ENCODE peak calls at places on chromosomes 12 and 14, in nine cellular contexts. K, S, L, E, Q, T, A, Y and M are unnamed samples.
A peak's percentile ranks its signal among the peaks of the same experiment; 100 is the strongest.

GRCh38 chr12:60101715-60102114 is 505.9 kb downstream of the SLC16A7 start:
- DNase-seq in K (peak; percentile 77), S (no peak), L (no peak), E (no peak), Q (no peak), T (no peak), A (no peak), Y (peak; percentile 6), M (peak; percentile 50)

GRCh38 chr12:116406529-116406928 is 129.0 kb upstream of the MED13L start:
- DNase-seq in K (peak; percentile 96), S (peak; percentile 84), L (peak; percentile 92), E (peak; percentile 85), Q (peak; percentile 88), T (no peak), A (no peak), Y (peak; percentile 91), M (peak; percentile 81)

GRCh38 chr12:21942377-21942703 is 1.1 kb upstream of the ABCC9 start:
- DNase-seq in K (no peak), S (no peak), L (no peak), E (no peak), Q (no peak), T (no peak), A (no peak), Y (no peak), M (no peak)

GRCh38 chr12:53057816-53058500 is 8.1 kb downstream of the TNS2 start:
- DNase-seq in K (peak; percentile 8), S (no peak), L (no peak), E (no peak), Q (no peak), T (no peak), A (no peak), Y (no peak), M (no peak)

GRCh38 chr12:110780448-110780847 is 37.8 kb upstream of the PPP1CC start:
- DNase-seq in K (no peak), S (no peak), L (no peak), E (no peak), Q (no peak), T (no peak), A (peak; percentile 42), Y (no peak), M (no peak)

GRCh38 chr12:66269757-66270383 is 32.4 kb upstream of the HELB start:
- DNase-seq in K (peak; percentile 65), S (no peak), L (no peak), E (no peak), Q (peak; percentile 68), T (no peak), A (no peak), Y (peak; percentile 70), M (peak; percentile 77)

GRCh38 chr12:77578471-77579262 is 252.0 kb upstream of the NAV3 start:
- DNase-seq in K (peak; percentile 23), S (no peak), L (no peak), E (no peak), Q (peak; percentile 27), T (no peak), A (no peak), Y (no peak), M (peak; percentile 1)

GRCh38 chr12:78864483-78865296 is at the start of gene SYT1:
- DNase-seq in K (peak; percentile 92), S (no peak), L (peak; percentile 14), E (peak; percentile 57), Q (peak; percentile 89), T (peak; percentile 96), A (no peak), Y (peak; percentile 86), M (peak; percentile 92)

GRCh38 chr12:57837779-57838562 is 8.6 kb downstream of the CTDSP2 start:
- DNase-seq in K (peak; percentile 93), S (peak; percentile 58), L (peak; percentile 43), E (no peak), Q (peak; percentile 77), T (no peak), A (peak; percentile 56), Y (peak; percentile 79), M (peak; percentile 72)

GRCh38 chr12:57160021-57160420 is 12.6 kb upstream of the LRP1-AS start:
- DNase-seq in K (no peak), S (no peak), L (no peak), E (no peak), Q (no peak), T (no peak), A (no peak), Y (no peak), M (no peak)

GRCh38 chr12:108619369-108620160 is 14.1 kb downstream of the SELPLG start:
- DNase-seq in K (no peak), S (no peak), L (no peak), E (no peak), Q (no peak), T (no peak), A (no peak), Y (no peak), M (no peak)

GRCh38 chr12:108616359-108616758 is 17.3 kb downstream of the SELPLG start:
- DNase-seq in K (no peak), S (no peak), L (no peak), E (no peak), Q (no peak), T (no peak), A (no peak), Y (no peak), M (no peak)

GRCh38 chr12:108616941-108617858 is 16.5 kb downstream of the SELPLG start:
- DNase-seq in K (no peak), S (no peak), L (peak; percentile 49), E (no peak), Q (no peak), T (no peak), A (peak; percentile 89), Y (no peak), M (peak; percentile 43)

GRCh38 chr12:108620236-108620879 is 13.3 kb downstream of the SELPLG start:
- DNase-seq in K (peak; percentile 84), S (no peak), L (no peak), E (no peak), Q (peak; percentile 96), T (no peak), A (no peak), Y (peak; percentile 92), M (peak; percentile 91)

DNA sequence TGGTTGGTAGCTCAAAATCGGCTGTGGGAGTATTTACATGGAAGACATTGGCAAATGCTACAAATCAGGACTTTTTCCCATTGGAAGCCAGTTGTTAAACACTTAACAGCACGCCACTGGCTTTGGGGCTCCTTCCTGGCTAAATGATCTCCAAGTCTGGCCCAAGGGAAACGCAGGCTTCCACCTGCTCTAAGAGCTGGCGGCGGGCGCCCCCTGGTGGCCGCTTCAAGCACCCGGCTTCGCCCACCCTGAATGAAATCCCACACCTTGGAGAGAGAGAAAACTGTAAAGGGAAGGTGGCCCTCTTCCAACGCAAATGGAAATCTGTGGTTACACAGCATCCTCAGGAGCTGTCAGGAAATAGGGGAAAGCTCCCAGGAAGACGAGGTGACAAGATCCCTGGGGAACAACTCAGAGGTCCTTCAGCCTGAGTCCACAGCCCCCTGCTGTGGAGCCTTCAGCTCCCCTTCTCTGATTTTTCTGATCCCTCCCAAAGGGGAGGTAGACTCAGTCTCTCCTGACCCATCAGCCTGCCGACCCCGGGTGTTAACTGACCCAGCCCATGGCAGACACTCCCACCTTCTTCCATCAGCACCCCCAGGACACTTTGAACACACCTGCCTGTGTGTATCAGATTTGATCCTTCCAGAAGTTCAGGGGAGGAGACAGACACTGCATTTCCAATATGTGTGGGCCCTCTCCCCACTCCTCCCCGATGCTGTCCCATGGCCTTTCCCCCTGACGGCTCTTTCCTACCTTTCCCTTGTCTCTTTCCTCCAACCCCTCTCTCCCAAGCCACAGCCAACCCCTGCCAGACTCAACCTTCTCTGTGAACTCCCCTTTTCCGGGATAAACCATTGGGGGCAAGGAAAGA is 15.4 kb downstream of the SELPLG start:
- DNase-seq in K (peak; percentile 94), S (peak; percentile 72), L (peak; percentile 79), E (peak; percentile 65), Q (peak; percentile 89), T (peak; percentile 73), A (peak; percentile 78), Y (peak; percentile 87), M (peak; percentile 90)
- TF ChIP-seq CTCF in K (peak; percentile 95), S (peak; percentile 97), L (peak; percentile 97), E (peak; percentile 89), Q (peak; percentile 89), T (peak; percentile 83), A (peak; percentile 96), Y (peak; percentile 90), M (peak; percentile 95)

DNA sequence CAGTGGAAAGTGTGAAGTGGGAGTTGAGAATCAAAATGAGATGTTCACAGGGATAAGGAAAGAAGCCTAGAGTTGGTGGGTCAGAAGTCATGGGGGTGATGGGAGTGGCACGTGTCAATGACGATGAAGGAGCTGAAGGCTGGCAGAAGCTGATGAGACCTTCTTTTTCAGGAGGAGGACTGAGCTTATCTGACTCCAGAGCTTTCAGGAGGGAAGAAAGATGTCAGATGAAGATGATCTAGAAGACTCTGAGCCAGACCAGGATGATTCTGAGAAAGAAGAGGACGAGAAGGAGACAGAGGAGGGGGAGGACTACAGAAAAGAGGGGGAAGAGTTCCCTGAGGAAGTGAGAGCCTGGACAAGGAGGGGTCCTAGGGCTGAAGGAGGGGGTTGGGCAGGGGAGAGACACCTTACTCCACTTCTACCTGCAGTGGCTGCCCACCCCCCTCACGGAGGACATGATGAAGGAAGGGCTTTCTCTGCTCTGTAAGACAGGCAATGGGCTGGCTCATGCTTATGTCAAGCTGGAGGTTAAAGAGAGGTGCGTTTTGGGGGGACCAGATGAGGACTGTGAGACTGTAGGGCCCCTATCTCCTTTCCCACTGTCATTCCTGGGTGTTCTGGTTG is 905 bp downstream of the LRRC23 start:
- DNase-seq in K (no peak), S (no peak), L (no peak), E (no peak), Q (no peak), T (no peak), A (no peak), Y (no peak), M (no peak)
- H3K4me3 ChIP-seq in K (peak overlapping the region; percentile 69), S (peak overlapping the region; percentile 79), L (peak overlapping the region; percentile 74), E (peak overlapping the region; percentile 72), Q (peak overlapping the region; percentile 72), T (peak overlapping the region; percentile 79), A (peak overlapping the region; percentile 64), Y (peak overlapping the region; percentile 81), M (peak overlapping the region; percentile 85)

DNA sequence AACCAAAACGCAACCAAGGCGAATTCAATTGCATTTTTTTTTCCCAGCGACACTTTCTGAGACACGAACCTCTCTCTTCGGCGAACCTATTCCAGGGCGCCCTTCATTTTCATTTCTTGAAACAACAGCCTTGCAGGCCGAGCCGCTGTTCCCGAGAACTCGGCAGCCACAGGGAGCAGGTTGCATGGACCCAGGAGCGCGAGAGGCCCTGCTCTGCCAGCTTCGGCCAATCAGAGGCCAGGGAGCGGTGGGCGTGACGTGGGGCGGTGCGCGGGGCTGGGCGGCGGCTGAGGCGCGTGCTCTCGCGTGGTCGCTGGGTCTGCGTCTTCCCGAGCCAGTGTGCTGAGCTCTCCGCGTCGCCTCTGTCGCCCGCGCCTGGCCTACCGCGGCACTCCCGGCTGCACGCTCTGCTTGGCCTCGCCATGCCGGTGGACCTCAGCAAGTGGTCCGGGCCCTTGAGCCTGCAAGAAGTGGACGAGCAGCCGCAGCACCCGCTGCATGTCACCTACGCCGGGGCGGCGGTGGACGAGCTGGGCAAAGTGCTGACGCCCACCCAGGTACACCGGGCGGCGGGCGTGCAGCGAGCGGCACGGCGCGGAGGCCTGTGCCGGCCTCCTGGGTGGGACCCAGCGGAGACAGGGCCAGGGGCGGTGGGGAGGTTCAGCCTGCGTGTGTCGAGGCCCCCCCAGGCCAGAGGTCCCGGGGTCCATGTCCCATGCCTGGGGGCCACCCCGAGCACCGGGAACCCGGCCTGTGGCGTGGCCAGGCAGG is at the start of gene PEBP1:
- DNase-seq in K (peak; percentile 97), S (peak; percentile 95), L (peak; percentile 97), E (peak; percentile 94), Q (peak; percentile 87), T (peak; percentile 85), A (peak; percentile 91), Y (peak; percentile 89), M (peak; percentile 92)
- TF ChIP-seq CTCF in K (no peak), S (no peak), L (peak; percentile 10), E (no peak), Q (no peak), T (no peak), A (no peak), Y (no peak), M (no peak)

GRCh38 chr14:67268456-67269115 is 27.4 kb downstream of the PALS1 start:
- DNase-seq in K (no peak), S (no peak), L (no peak), E (no peak), Q (peak; percentile 30), T (no peak), A (no peak), Y (peak; percentile 38), M (no peak)
- H3K4me3 ChIP-seq in K (no peak overlapping the region), S (peak overlapping the region; percentile 2), L (peak overlapping the region; percentile 46), E (no peak overlapping the region), Q (no peak overlapping the region), T (no peak overlapping the region), A (no peak overlapping the region), Y (peak overlapping the region; percentile 40), M (no peak overlapping the region)